ENCODE peak calls at places on chromosomes 11 and 22, in four cellular contexts. I, T, V and W are unnamed samples.

GRCh38 chr22:37777122-37777687 is 30.5 kb upstream of the GCAT start:
- DNase-seq in I (no peak), V (peak; percentile 90), T (peak; percentile 58), W (peak; percentile 46)

GRCh38 chr11:26229270-26229669 is 102.7 kb upstream of the ANO3 start:
- DNase-seq in I (no peak), V (no peak), T (no peak), W (no peak)

GRCh38 chr11:84465040-84465439 is 1162.1 kb downstream of the DLG2 start:
- DNase-seq in I (no peak), T (no peak), V (no peak), W (no peak)

GRCh38 chr22:36725366-36726006 is 21.9 kb upstream of the CACNG2 start:
- DNase-seq in T (no peak), V (no peak), I (peak; percentile 38), W (no peak)

GRCh38 chr11:64330888-64331287 is 9.1 kb upstream of the CCDC88B start:
- DNase-seq in V (no peak), T (no peak), I (peak; percentile 36), W (no peak)

GRCh38 chr22:46010177-46010867 is 33.4 kb upstream of the WNT7B start:
- DNase-seq in I (no peak), V (no peak), T (no peak), W (peak; percentile 16)

GRCh38 chr11:79266391-79266790 is 174.4 kb downstream of the TENM4 start:
- DNase-seq in I (no peak), T (peak; percentile 20), V (no peak), W (no peak)

GRCh38 chr22:18110194-18110943 is at the start of gene TUBA8:
- DNase-seq in V (peak; percentile 13), I (peak; percentile 81), T (peak; percentile 49), W (peak; percentile 46)

GRCh38 chr11:118841469-118842222 is 42.0 kb upstream of the CXCR5 start:
- DNase-seq in I (no peak), V (no peak), T (no peak), W (no peak)

GRCh38 chr11:2804701-2805387 is 80.7 kb downstream of the CDKN1C start:
- DNase-seq in T (no peak), V (no peak), I (peak; percentile 47), W (peak; percentile 73)

GRCh38 chr11:17102447-17102846 is 25.0 kb upstream of the RPS13 start:
- DNase-seq in I (no peak), V (no peak), T (no peak), W (no peak)

GRCh38 chr11:35216962-35217667 is 78.1 kb downstream of the CD44 start:
- DNase-seq in T (peak; percentile 15), V (no peak), I (peak; percentile 71), W (no peak)

GRCh38 chr11:81237139-81237538 is 1496.5 kb downstream of the FAM181B start:
- DNase-seq in T (peak; percentile 73), V (peak; percentile 25), I (no peak), W (no peak)

GRCh38 chr22:17272511-17272991 is 53.3 kb upstream of the ADA2 start:
- DNase-seq in T (no peak), I (peak; percentile 94), V (no peak), W (no peak)

GRCh38 chr22:45314789-45315188 is 5.1 kb downstream of the FAM118A start:
- DNase-seq in T (no peak), I (no peak), V (no peak), W (no peak)

GRCh38 chr11:11931461-11932055 is 76.9 kb downstream of the DKK3 start:
- DNase-seq in V (peak; percentile 12), I (no peak), T (peak; percentile 39), W (peak; percentile 9)

GRCh38 chr22:37924386-37925065 is 18.4 kb downstream of the MICALL1 start:
- DNase-seq in I (no peak), T (no peak), V (no peak), W (no peak)

GRCh38 chr11:1845571-1846452 is 7.0 kb downstream of the TNNI2 start:
- DNase-seq in I (no peak), T (no peak), V (no peak), W (no peak)

GRCh38 chr11:46116007-46116711 is 5.1 kb downstream of the PHF21A start:
- DNase-seq in I (no peak), T (no peak), V (no peak), W (no peak)

GRCh38 chr22:18057568-18058209 is 20.1 kb upstream of the PEX26 start:
- DNase-seq in T (no peak), I (no peak), V (peak; percentile 87), W (no peak)

GRCh38 chr22:30485362-30485988 is 13.7 kb upstream of the SEC14L3 start:
- DNase-seq in V (peak; percentile 53), I (peak; percentile 91), T (peak; percentile 82), W (peak; percentile 74)

GRCh38 chr11:60972182-60973030 is 926 bp downstream of the CD6 start:
- DNase-seq in V (no peak), T (no peak), I (peak; percentile 34), W (no peak)

GRCh38 chr11:127898422-127899365 is 688.7 kb downstream of the ETS1 start:
- DNase-seq in I (no peak), V (no peak), T (no peak), W (no peak)

DNA sequence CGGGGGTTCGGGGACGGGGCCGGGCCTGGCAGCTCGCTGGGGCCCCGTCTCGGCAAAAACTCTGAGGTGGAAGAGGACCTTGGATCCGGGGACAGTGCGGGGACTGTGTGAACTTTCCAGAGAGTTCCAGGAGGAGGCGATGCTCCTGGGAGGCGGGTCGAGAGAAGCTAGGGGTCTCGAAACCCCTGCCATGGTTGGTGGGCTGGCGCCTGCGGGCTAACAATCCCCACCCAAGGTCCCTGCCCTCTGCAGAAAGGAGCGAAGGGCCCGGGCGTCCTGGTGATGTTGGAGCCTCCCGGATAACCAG is 4.7 kb upstream of the GRK2 start:
- DNase-seq in T (no peak), V (no peak), I (no peak), W (no peak)
- TF ChIP-seq CTCF in T (peak; percentile 4), V (no peak), I (peak; percentile 57), W (no peak)

GRCh38 chr11:76207642-76208378 is 1.5 kb upstream of the WNT11 start:
- DNase-seq in I (peak; percentile 94), V (peak; percentile 61), T (peak; percentile 96), W (peak; percentile 84)
- H3K4me1 ChIP-seq in I (peaks cover 2% of the 10 kb centered on the region), V (peaks cover 12% of the 10 kb centered on the region), T (peaks cover 14% of the 10 kb centered on the region), W (peaks cover 28% of the 10 kb centered on the region)

GRCh38 chr11:106077609-106078517 is at the start of gene AASDHPPT:
- DNase-seq in V (peak; percentile 30), I (no peak), T (peak; percentile 43), W (no peak)
- TF ChIP-seq CTCF in V (no peak), I (no peak), T (peak; percentile 18), W (no peak)

GRCh38 chr22:39527481-39527961 is 5.0 kb downstream of the RPS19BP1 start:
- DNase-seq in T (peak; percentile 79), I (no peak), V (peak; percentile 69), W (no peak)
- H3K4me1 ChIP-seq in T (peaks cover 43% of the 10 kb centered on the region), I (peaks cover 13% of the 10 kb centered on the region), V (peaks cover 48% of the 10 kb centered on the region), W (peaks cover 79% of the 10 kb centered on the region)